ENCODE peak calls at places on chromosomes 11 and 22, in ten cellular contexts. K, R, Z, A, X, O, U, Q, M and N are unnamed samples.

GRCh38 chr11:119803139-119803538 is 74.1 kb upstream of the NECTIN1 start:
- DNase-seq in K (no peak), R (no peak), Z (no peak), A (no peak), X (no peak), O (no peak), U (no peak), Q (no peak), M (no peak), N (no peak)

GRCh38 chr22:47534150-47535133 is 772.0 kb downstream of the TBC1D22A start:
- DNase-seq in K (no peak), R (no peak), Z (no peak), A (no peak), X (no peak), O (no peak), U (no peak), Q (no peak), M (no peak), N (no peak)

GRCh38 chr11:75476716-75477613 is 44.0 kb upstream of the KLHL35 start:
- DNase-seq in K (no peak), R (no peak), Z (no peak), A (no peak), X (no peak), O (no peak), U (no peak), Q (no peak), M (no peak), N (no peak)

GRCh38 chr11:100445231-100445735 is 241.8 kb upstream of the ARHGAP42 start:
- DNase-seq in K (no peak), R (no peak), Z (no peak), A (no peak), X (no peak), O (no peak), U (no peak), Q (no peak), M (no peak), N (no peak)

GRCh38 chr22:32829451-32829851 is 27.9 kb downstream of the TIMP3 start:
- DNase-seq in K (no peak), R (no peak), Z (no peak), A (no peak), X (no peak), O (no peak), U (no peak), Q (no peak), M (no peak), N (no peak)

GRCh38 chr11:119854521-119854920 is 125.5 kb upstream of the NECTIN1 start:
- DNase-seq in K (no peak), R (no peak), Z (no peak), A (no peak), X (no peak), O (peak), U (no peak), Q (no peak), M (peak), N (no peak)

GRCh38 chr11:125514336-125515101 is 18.5 kb upstream of the FEZ1 start:
- DNase-seq in K (peak), R (peak), Z (no peak), A (no peak), X (peak), O (peak), U (no peak), Q (peak), M (peak), N (peak)

GRCh38 chr22:23202812-23203451 is 22.6 kb downstream of the BCR start:
- DNase-seq in K (no peak), R (no peak), Z (no peak), A (no peak), X (no peak), O (no peak), U (no peak), Q (no peak), M (no peak), N (no peak)

GRCh38 chr11:71221851-71222250 is 30.5 kb downstream of the SHANK2 start:
- DNase-seq in K (no peak), R (no peak), Z (no peak), A (no peak), X (no peak), O (no peak), U (no peak), Q (no peak), M (no peak), N (no peak)

GRCh38 chr22:48772286-48772907 is 1055.3 kb downstream of the BRD1 start:
- DNase-seq in K (no peak), R (no peak), Z (no peak), A (no peak), X (no peak), O (no peak), U (no peak), Q (no peak), M (no peak), N (no peak)

GRCh38 chr22:43241138-43241597 is 54.2 kb upstream of the TTLL12 start:
- DNase-seq in K (peak), R (no peak), Z (no peak), A (no peak), X (no peak), O (no peak), U (no peak), Q (no peak), M (no peak), N (no peak)

GRCh38 chr11:71214553-71215371 is 37.6 kb downstream of the SHANK2 start:
- DNase-seq in K (no peak), R (no peak), Z (no peak), A (no peak), X (no peak), O (no peak), U (no peak), Q (no peak), M (no peak), N (no peak)

GRCh38 chr11:64095286-64095825 is 59.6 kb downstream of the FLRT1 start:
- DNase-seq in K (no peak), R (no peak), Z (no peak), A (no peak), X (no peak), O (no peak), U (no peak), Q (no peak), M (no peak), N (no peak)

GRCh38 chr11:68040121-68040956 is 1.5 kb downstream of the TCIRG1 start:
- DNase-seq in K (peak), R (no peak), Z (no peak), A (peak), X (peak), O (peak), U (peak), Q (peak), M (peak), N (peak)

GRCh38 chr22:30833328-30833727 is 135.2 kb downstream of the MORC2 start:
- DNase-seq in K (no peak), R (no peak), Z (no peak), A (no peak), X (no peak), O (no peak), U (no peak), Q (no peak), M (no peak), N (no peak)

GRCh38 chr11:67289651-67290479 is 762 bp downstream of the ANKRD13D start:
- DNase-seq in K (peak), R (no peak), Z (no peak), A (no peak), X (no peak), O (no peak), U (peak), Q (no peak), M (no peak), N (no peak)

GRCh38 chr11:119373917-119374631 is 7.4 kb downstream of the USP2 start:
- DNase-seq in K (no peak), R (no peak), Z (no peak), A (no peak), X (peak), O (peak), U (peak), Q (peak), M (peak), N (peak)

GRCh38 chr22:41352058-41352457 is 29.7 kb upstream of the TEF start:
- DNase-seq in K (no peak), R (no peak), Z (peak), A (no peak), X (no peak), O (no peak), U (peak), Q (no peak), M (no peak), N (no peak)

GRCh38 chr11:34495724-34496377 is 17.7 kb downstream of the ELF5 start:
- DNase-seq in K (no peak), R (no peak), Z (peak), A (no peak), X (no peak), O (no peak), U (no peak), Q (no peak), M (peak), N (no peak)

GRCh38 chr11:12434255-12434654 is 56.9 kb downstream of the PARVA start:
- DNase-seq in K (no peak), R (no peak), Z (no peak), A (no peak), X (no peak), O (no peak), U (peak), Q (no peak), M (no peak), N (no peak)

GRCh38 chr22:49620666-49621065 is 207.0 kb downstream of the BRD1 start:
- DNase-seq in K (no peak), R (no peak), Z (no peak), A (no peak), X (no peak), O (no peak), U (no peak), Q (no peak), M (no peak), N (no peak)